ENCODE peak calls at places on chromosomes 1 and 21, in eight cellular contexts. H is glutamatergic neuron, J is Calu3, A is vagina, R is NB4, B is ovary, V is lung, T is epithelial cell of esophagus. K is an unnamed sample.

GRCh38 chr1:236734141-236734765 is 48.0 kb downstream of the ACTN2 start:
- DNase-seq in H (no peak), J (no peak), A (no peak), R (no peak), B (no peak), V (no peak), T (peak), K (peak)

GRCh38 chr1:966135-966602 is at the start of gene PLEKHN1:
- DNase-seq in H (no peak), J (peak), A (no peak), R (peak), B (no peak), V (peak), T (peak), K (peak)

GRCh38 chr1:164240081-164240480 is 318.9 kb upstream of the PBX1 start:
- DNase-seq in H (no peak), J (peak), A (no peak), R (no peak), B (no peak), V (no peak), T (peak), K (peak)

GRCh38 chr1:119466419-119466818 is 40.6 kb upstream of the HSD3B1 start:
- DNase-seq in H (no peak), J (no peak), A (peak), R (no peak), B (no peak), V (no peak), T (no peak), K (no peak)

GRCh38 chr1:163106364-163106987 is 37.3 kb downstream of the RGS4 start:
- DNase-seq in H (no peak), J (no peak), A (no peak), R (no peak), B (no peak), V (no peak), T (no peak), K (peak)

GRCh38 chr1:52678961-52679897 is 18.9 kb downstream of the COA7 start:
- DNase-seq in H (no peak), J (no peak), A (no peak), R (no peak), B (no peak), V (no peak), T (no peak), K (no peak)

GRCh38 chr21:37348664-37349063 is 17.9 kb upstream of the DYRK1A start:
- DNase-seq in H (no peak), J (no peak), A (no peak), R (peak), B (no peak), V (no peak), T (no peak), K (peak)

GRCh38 chr1:23793018-23793781 is 2.3 kb downstream of the LYPLA2 start:
- DNase-seq in H (no peak), J (peak), A (no peak), R (no peak), B (peak), V (peak), T (peak), K (peak)

GRCh38 chr1:79105499-79105898 is 99.0 kb upstream of the ADGRL4 start:
- DNase-seq in H (no peak), J (no peak), A (no peak), R (no peak), B (no peak), V (no peak), T (peak), K (peak)

GRCh38 chr1:159211331-159212136 is 6.9 kb downstream of the ACKR1 start:
- DNase-seq in H (peak), J (peak), A (peak), R (peak), B (no peak), V (no peak), T (peak), K (peak)

GRCh38 chr1:154442006-154442740 is 37.0 kb downstream of the IL6R start:
- DNase-seq in H (no peak), J (no peak), A (no peak), R (no peak), B (no peak), V (no peak), T (peak), K (no peak)

GRCh38 chr1:241610056-241610815 is 29.9 kb downstream of the CHML start:
- DNase-seq in H (no peak), J (no peak), A (no peak), R (no peak), B (no peak), V (no peak), T (peak), K (peak)

GRCh38 chr1:61192666-61193325 is 110.4 kb downstream of the NFIA start:
- DNase-seq in H (no peak), J (no peak), A (no peak), R (no peak), B (no peak), V (no peak), T (no peak), K (no peak)

GRCh38 chr1:38918568-38918967 is 23.1 kb downstream of the RHBDL2 start:
- DNase-seq in H (no peak), J (no peak), A (no peak), R (no peak), B (no peak), V (no peak), T (no peak), K (no peak)

GRCh38 chr1:206635080-206635982 is at the start of gene DYRK3:
- DNase-seq in H (peak), J (peak), A (peak), R (peak), B (peak), V (peak), T (peak), K (peak)
- TF ChIP-seq CTCF in H (no peak), J (no peak), A (no peak), R (no peak), B (peak), V (peak), T (no peak), K (no peak)

GRCh38 chr1:14369526-14370213 is 228.8 kb upstream of the KAZN start:
- DNase-seq in H (no peak), J (no peak), A (no peak), R (no peak), B (no peak), V (no peak), T (no peak), K (no peak)

GRCh38 chr1:14363707-14364413 is 234.6 kb upstream of the KAZN start:
- DNase-seq in H (no peak), J (no peak), A (no peak), R (no peak), B (no peak), V (no peak), T (no peak), K (no peak)

GRCh38 chr1:14367444-14367843 is 231.0 kb upstream of the KAZN start:
- DNase-seq in H (no peak), J (no peak), A (no peak), R (no peak), B (no peak), V (no peak), T (no peak), K (no peak)

GRCh38 chr1:14365226-14365994 is 233.1 kb upstream of the KAZN start:
- DNase-seq in H (no peak), J (no peak), A (no peak), R (no peak), B (no peak), V (no peak), T (no peak), K (no peak)

DNA sequence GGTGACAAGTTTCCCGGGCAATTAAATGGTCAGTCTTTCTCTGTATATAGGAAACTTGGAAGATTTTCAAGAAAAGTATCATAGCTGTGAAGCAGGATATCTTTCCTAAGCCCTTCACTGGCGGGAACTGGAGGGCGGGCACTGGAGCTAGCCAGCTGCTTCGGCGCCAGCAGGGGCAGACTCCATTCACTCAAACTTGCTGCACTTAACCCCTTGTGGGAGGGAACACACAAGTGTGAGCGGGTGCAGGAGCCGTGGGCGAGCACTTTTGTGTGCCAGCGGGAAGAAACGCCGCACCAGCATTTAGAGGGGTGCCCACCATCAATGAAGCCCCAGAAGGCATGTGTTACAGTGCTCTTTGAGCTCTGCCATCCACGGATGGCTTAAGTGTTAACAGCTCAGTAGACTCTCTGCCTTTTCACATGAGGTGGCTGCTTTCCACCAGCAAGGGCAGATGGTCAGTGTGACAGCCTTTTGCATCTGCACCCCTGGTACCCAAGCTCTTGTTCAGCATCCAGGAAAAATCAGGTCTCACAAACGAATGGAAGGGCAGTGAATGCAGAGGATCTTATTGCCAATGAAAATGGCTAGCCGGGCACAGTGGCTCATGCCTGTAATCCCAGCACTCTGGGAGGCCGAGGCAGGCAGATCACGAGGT is 232.0 kb upstream of the KAZN start:
- DNase-seq in H (peak), J (no peak), A (no peak), R (no peak), B (no peak), V (no peak), T (no peak), K (no peak)
- TF ChIP-seq CTCF in H (no peak), J (no peak), A (no peak), R (no peak), B (no peak), V (no peak), T (no peak), K (no peak)

DNA sequence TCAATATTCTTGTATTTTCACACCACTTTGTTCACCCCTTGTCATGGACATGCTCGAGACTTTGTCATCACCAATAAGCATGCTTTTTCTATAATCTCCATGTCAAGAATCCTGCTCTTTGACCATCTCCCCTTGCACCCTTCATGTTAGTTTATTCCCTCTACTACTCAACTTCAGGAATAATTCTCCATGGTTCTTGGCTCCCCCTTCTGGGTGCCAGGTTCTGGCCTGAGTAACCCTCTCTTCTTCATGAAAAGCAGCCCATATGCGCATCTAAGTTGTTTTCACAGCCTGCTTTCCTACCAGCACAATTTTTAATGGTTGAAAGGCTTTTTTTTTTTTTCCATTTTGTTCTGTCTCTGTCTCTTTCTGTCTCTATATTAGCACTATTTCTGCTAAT is 160.7 kb downstream of the LEPR start:
- DNase-seq in H (no peak), J (peak), A (no peak), R (no peak), B (no peak), V (no peak), T (peak), K (peak)
- TF ChIP-seq CTCF in H (no peak), J (no peak), A (no peak), R (no peak), B (no peak), V (no peak), T (peak), K (no peak)

GRCh38 chr1:216566809-216567208 is 143.6 kb upstream of the USH2A start:
- DNase-seq in H (no peak), J (peak), A (no peak), R (peak), B (no peak), V (no peak), T (peak), K (peak)
- TF ChIP-seq CTCF in H (no peak), J (no peak), A (no peak), R (peak), B (no peak), V (no peak), T (peak), K (peak)

DNA sequence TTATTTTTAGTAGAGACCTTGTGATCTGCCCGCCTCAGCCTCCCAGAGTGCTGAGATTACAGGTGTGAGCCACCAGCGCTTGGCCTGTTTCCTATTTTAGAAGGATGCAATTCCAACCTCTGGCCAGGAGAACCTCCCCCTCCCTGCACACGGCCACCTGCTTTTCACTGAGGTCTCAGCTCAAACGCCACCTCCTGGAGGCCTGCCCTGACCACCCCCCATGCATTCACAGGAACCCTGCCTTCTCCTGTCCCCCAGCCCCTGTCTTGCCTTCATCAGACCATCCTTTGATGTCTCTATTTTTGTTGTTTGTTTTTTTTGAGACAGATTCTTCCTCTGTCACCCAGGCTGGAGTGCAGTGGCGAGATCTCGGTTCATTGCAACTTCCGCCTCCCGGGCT is 2.3 kb downstream of the SRM start:
- DNase-seq in H (no peak), J (no peak), A (no peak), R (no peak), B (no peak), V (no peak), T (no peak), K (no peak)
- TF ChIP-seq CTCF in H (no peak), J (no peak), A (no peak), R (no peak), B (no peak), V (no peak), T (no peak), K (no peak)

DNA sequence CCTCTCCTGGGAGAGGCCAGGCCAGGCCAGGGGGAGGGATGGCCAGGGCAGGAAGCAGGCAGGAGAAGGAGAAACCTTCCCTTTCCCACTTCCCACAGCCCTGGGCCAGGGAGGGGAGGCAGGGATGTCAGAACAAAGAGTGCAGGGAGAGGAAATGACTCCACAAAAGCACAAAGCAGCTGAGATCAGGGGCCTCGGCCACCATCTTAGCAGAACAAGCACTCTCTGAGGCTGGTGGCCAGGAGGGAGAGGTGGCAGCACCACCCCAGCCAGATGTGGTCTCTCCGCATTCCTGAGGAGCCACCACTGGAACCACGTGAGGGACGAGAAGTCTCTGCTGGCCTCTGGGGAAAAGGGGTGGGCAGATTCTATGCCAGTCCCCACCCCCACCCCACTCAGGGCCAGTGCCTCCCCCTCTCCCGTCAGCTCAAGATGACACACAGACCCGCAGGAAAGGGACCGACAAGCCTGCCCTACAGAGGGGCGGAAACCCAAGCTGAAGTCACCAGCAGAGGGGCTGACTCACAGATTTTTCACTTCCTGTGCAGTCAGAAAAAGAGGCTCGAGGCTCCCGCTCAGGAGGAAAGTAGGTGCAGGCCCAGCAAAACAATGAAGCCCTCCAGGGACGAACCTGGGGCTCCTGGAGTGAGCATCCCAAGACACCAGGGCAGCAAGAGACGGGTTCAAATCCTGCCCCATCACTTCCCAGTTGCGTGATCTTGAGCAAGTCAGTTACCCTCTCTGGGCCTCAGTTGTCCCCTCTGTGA is 24.1 kb upstream of the ALDH4A1 start:
- DNase-seq in H (no peak), J (peak), A (no peak), R (peak), B (no peak), V (peak), T (peak), K (peak)
- TF ChIP-seq CTCF in H (no peak), J (no peak), A (no peak), R (no peak), B (no peak), V (no peak), T (no peak), K (no peak)

DNA sequence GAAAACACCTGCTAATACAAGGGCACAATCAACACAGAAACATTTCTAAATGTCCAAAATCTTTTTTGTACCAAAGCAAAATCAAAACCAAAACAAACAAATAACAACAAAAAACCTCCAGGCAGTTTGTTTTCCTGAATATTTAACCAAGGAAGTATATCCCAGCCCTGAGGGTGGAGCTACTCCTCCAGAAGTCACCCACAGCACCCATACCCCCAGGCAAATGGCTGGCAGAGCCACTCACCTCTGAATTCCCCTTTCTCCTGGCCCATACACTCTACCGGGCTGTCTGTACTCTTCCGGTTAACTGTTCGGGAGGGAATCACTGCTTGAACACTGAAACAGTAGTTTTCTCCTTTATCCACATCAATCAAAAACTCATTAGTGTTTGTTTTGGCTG is 9.5 kb downstream of the F3 start:
- DNase-seq in H (no peak), J (peak), A (no peak), R (no peak), B (no peak), V (no peak), T (peak), K (peak)
- TF ChIP-seq CTCF in H (no peak), J (no peak), A (no peak), R (no peak), B (no peak), V (no peak), T (no peak), K (peak)

GRCh38 chr1:62294211-62294610 is 25.0 kb downstream of the KANK4 start:
- DNase-seq in H (no peak), J (peak), A (no peak), R (peak), B (no peak), V (no peak), T (peak), K (peak)
- TF ChIP-seq CTCF in H (no peak), J (no peak), A (no peak), R (peak), B (no peak), V (no peak), T (peak), K (peak)